ENCODE peak calls at places on chromosome X, in five cellular contexts. T is GM10248; H is activated CD8-positive, alpha-beta T cell treated with anti-CD3 and anti-CD28 coated beads for 36 hours; X is GM12878; C is osteocyte. U is an unnamed sample.

GRCh38 chrX:113157496-113157895 is 316.9 kb upstream of the AMOT start:
- DNase-seq in C (no peak), T (no peak), H (no peak), X (no peak), U (no peak)

GRCh38 chrX:107826286-107827136 is 845 bp downstream of the MID2 start:
- DNase-seq in C (peak; percentile 86), T (peak; percentile 23), H (peak; percentile 30), X (no peak), U (peak; percentile 45)

GRCh38 chrX:70762285-70762684 is 146.2 kb downstream of the TEX11 start:
- DNase-seq in C (peak; percentile 65), H (no peak), T (no peak), X (no peak), U (no peak)

GRCh38 chrX:133542476-133542875 is 127.2 kb upstream of the GPC4 start:
- DNase-seq in C (no peak), T (no peak), H (no peak), X (no peak), U (no peak)

GRCh38 chrX:48676106-48676892 is 7.3 kb upstream of the WAS start:
- DNase-seq in H (peak; percentile 88), X (peak; percentile 61), T (peak; percentile 93), C (peak; percentile 95), U (peak; percentile 95)

GRCh38 chrX:27660878-27661277 is 70.7 kb downstream of the DCAF8L2 start:
- DNase-seq in C (no peak), T (no peak), X (no peak), H (no peak), U (no peak)

GRCh38 chrX:137052641-137053235 is 18.9 kb upstream of the GPR101 start:
- DNase-seq in T (no peak), H (peak; percentile 45), C (no peak), X (no peak), U (no peak)

GRCh38 chrX:10529344-10529743 is 91.0 kb downstream of the MID1 start:
- DNase-seq in X (no peak), C (no peak), T (no peak), H (no peak), U (no peak)

GRCh38 chrX:150767475-150768131 is 74.4 kb downstream of the MTMR1 start:
- DNase-seq in C (peak; percentile 69), X (no peak), T (no peak), H (peak; percentile 30), U (no peak)

GRCh38 chrX:43655151-43655676 is 885 bp upstream of the MAOA start:
- DNase-seq in H (peak; percentile 36), X (no peak), T (peak; percentile 8), C (no peak), U (no peak)

GRCh38 chrX:43655961-43656494 is at the start of gene MAOA:
- DNase-seq in H (peak; percentile 28), T (no peak), X (no peak), C (no peak), U (no peak)

GRCh38 chrX:43654431-43655150 is 1.5 kb upstream of the MAOA start:
- DNase-seq in C (peak; percentile 97), T (peak; percentile 79), X (peak; percentile 19), H (peak; percentile 81), U (peak; percentile 80)
- TF ChIP-seq CTCF in C (peak; percentile 49), T (no peak), X (peak; percentile 5), H (no peak), U (no peak)

DNA sequence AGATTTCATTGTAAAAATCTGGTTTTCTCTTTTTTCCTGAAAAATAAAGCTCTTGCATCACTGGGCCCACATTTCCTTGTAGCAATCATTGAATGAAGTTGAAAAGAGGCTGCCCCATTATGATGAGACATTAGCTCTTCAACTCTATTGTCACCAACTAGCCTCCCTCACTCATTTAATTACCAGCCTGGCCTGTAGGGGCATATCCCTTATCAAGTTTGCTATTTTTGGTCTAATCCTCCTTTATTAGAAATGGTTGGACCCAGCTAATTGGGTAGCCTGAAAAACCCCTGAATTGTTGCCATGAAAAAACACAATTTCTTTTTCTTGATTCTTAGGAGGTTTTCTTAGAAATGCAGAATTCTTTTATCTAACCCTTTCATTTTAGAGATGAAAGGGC is 164.6 kb upstream of the CASK start:
- DNase-seq in T (no peak), H (no peak), C (no peak), X (no peak), U (no peak)
- TF ChIP-seq CTCF in T (no peak), H (no peak), C (no peak), X (no peak), U (no peak)

GRCh38 chrX:88135735-88136134 is 611.3 kb upstream of the CPXCR1 start:
- DNase-seq in H (no peak), C (no peak), T (no peak), X (no peak), U (no peak)
- TF ChIP-seq CTCF in H (no peak), C (peak; percentile 19), T (peak; percentile 10), X (no peak), U (no peak)

GRCh38 chrX:76893930-76894329 is 466.4 kb downstream of the MAGEE1 start:
- DNase-seq in T (no peak), X (no peak), C (no peak), H (no peak), U (no peak)
- TF ChIP-seq CTCF in T (no peak), X (no peak), C (no peak), H (no peak), U (no peak)

GRCh38 chrX:132330156-132330729 is 111.0 kb upstream of the RAP2C start:
- DNase-seq in H (no peak), X (no peak), C (no peak), T (no peak), U (no peak)
- TF ChIP-seq CTCF in H (no peak), X (no peak), C (no peak), T (no peak), U (no peak)

DNA sequence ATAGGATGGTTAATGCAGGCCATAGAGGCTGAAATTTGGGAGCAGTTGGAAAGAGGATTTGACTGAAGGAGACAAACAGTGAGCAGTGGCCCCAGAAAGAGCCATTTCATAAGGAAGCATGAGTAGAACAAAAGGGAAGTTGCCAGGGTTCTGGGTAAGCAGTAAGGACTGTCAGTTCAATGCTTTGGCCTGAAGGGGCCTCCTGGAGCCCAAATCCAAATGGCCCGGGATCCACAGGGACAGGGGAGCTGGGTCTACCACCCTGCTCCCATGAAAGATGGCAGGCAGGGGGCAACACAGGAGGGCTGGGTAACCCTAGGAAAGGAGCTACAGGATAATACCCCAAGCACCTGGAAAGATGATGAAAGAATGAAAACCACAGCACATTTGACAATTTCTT is 4.1 kb upstream of the INTS6L start:
- DNase-seq in T (no peak), X (no peak), H (no peak), C (no peak), U (no peak)
- TF ChIP-seq CTCF in T (no peak), X (peak; percentile 8), H (no peak), C (no peak), U (no peak)

GRCh38 chrX:121322159-121322558 is 274.7 kb downstream of the GLUD2 start:
- DNase-seq in C (no peak), X (no peak), H (peak; percentile 2), T (no peak), U (no peak)
- TF ChIP-seq CTCF in C (peak; percentile 37), X (peak; percentile 31), H (peak; percentile 22), T (no peak), U (no peak)

GRCh38 chrX:118644378-118644777 is 83.0 kb upstream of the IL13RA1 start:
- DNase-seq in C (no peak), H (no peak), T (no peak), X (no peak), U (peak; percentile 1)
- TF ChIP-seq CTCF in C (peak; percentile 63), H (no peak), T (peak; percentile 16), X (peak; percentile 31), U (no peak)

DNA sequence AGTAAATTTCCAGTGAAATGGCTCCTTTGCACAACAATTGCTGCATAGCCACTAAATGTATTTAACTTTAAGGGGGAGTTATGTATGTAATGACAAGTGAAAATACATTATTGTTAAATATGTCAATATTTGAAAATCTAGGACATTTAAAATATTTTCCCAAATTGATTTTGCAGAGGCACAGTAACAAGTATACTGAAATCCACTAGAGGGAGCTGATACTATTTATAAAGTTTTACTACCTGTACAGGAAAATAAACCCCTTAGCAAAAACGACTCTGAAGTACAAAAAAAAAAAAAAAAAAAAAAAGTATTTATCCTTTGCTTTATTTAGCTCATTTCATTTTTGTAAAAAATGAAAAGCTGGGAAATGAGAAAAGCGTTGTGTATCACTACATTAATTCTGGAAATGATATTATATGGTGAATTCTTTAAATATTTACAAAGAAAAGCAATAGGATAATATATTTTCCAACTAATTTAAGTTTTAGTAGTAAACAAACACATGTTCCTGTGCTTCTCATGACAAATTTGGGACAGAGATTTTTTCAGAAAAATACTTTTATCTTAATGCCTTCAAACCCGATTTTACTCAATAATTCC is 727.7 kb downstream of the DMD start:
- DNase-seq in C (no peak), H (no peak), T (no peak), X (no peak), U (peak; percentile 0)
- TF ChIP-seq CTCF in C (peak; percentile 49), H (no peak), T (peak; percentile 11), X (peak; percentile 21), U (no peak)